ENCODE peak calls at places on chromosomes 3 and 15, in four cellular contexts. J is AG04450; K is CD4-positive, alpha-beta T cell; Q is fibroblast of pulmonary artery. I is an unnamed sample.

GRCh38 chr3:23992051-23992628 is 47.1 kb downstream of the NR1D2 start:
- DNase-seq in J (no peak), K (no peak), Q (peak; percentile 25), I (no peak)

GRCh38 chr3:119349353-119349752 is 55.2 kb downstream of the ARHGAP31 start:
- DNase-seq in J (no peak), K (no peak), Q (peak; percentile 13), I (no peak)

GRCh38 chr15:66220587-66220986 is 33.0 kb downstream of the MEGF11 start:
- DNase-seq in J (no peak), K (no peak), Q (no peak), I (no peak)

GRCh38 chr3:150278843-150279341 is 129.2 kb upstream of the TSC22D2 start:
- DNase-seq in J (no peak), K (no peak), Q (no peak), I (no peak)

GRCh38 chr3:134911611-134912604 is 116.8 kb downstream of the EPHB1 start:
- DNase-seq in J (no peak), K (no peak), Q (no peak), I (no peak)

GRCh38 chr3:100103558-100104441 is 10.5 kb downstream of the FILIP1L start:
- DNase-seq in J (peak; percentile 72), K (no peak), Q (peak; percentile 26), I (no peak)

GRCh38 chr15:60745469-60745971 is 266.6 kb upstream of the ICE2 start:
- DNase-seq in J (no peak), K (no peak), Q (peak; percentile 62), I (no peak)

GRCh38 chr15:82805994-82806406 is at the start of gene FSD2:
- DNase-seq in J (no peak), K (no peak), Q (no peak), I (peak; percentile 32)

GRCh38 chr15:92878593-92879053 is 21.5 kb upstream of the CHD2 start:
- DNase-seq in J (no peak), K (no peak), Q (no peak), I (no peak)

GRCh38 chr3:56855856-56856538 is 54.2 kb upstream of the ARHGEF3 start:
- DNase-seq in J (no peak), K (no peak), Q (peak; percentile 42), I (peak; percentile 17)

GRCh38 chr3:13785853-13786455 is 93.9 kb downstream of the WNT7A start:
- DNase-seq in J (no peak), K (no peak), Q (no peak), I (no peak)

GRCh38 chr3:43423142-43423541 is 136.8 kb downstream of the SNRK start:
- DNase-seq in J (no peak), K (no peak), Q (peak; percentile 26), I (no peak)

GRCh38 chr3:176431073-176431472 is 766.2 kb downstream of the TBL1XR1 start:
- DNase-seq in J (no peak), K (no peak), Q (no peak), I (no peak)

GRCh38 chr15:52790166-52790708 is at the start of gene ONECUT1:
- DNase-seq in J (no peak), K (no peak), Q (peak; percentile 29), I (peak; percentile 74)

GRCh38 chr3:49119036-49119435 is 1.6 kb downstream of the USP19 start:
- DNase-seq in J (no peak), K (no peak), Q (peak; percentile 23), I (no peak)

GRCh38 chr15:97995192-97995591 is 34.7 kb downstream of the ARRDC4 start:
- DNase-seq in J (no peak), K (no peak), Q (no peak), I (no peak)

GRCh38 chr15:40796041-40796440 is 10.8 kb upstream of the ZFYVE19 start:
- DNase-seq in J (no peak), K (no peak), Q (no peak), I (no peak)

GRCh38 chr3:179450901-179451334 is 352 bp downstream of the GNB4 start:
- DNase-seq in J (no peak), K (no peak), Q (peak; percentile 32), I (no peak)

GRCh38 chr3:139120336-139120971 is 75.8 kb upstream of the PRR23C start:
- DNase-seq in J (peak; percentile 7), K (no peak), Q (peak; percentile 66), I (no peak)

GRCh38 chr3:81270603-81271371 is 490.7 kb downstream of the GBE1 start:
- DNase-seq in J (no peak), K (no peak), Q (no peak), I (no peak)

GRCh38 chr15:94584833-94585244 is 353.5 kb downstream of the MCTP2 start:
- DNase-seq in J (no peak), K (no peak), Q (peak; percentile 18), I (no peak)

GRCh38 chr15:43511012-43511885 is 6.2 kb upstream of the MAP1A start:
- DNase-seq in J (no peak), K (no peak), Q (peak; percentile 22), I (no peak)
- TF ChIP-seq CTCF in J (peak; percentile 31), K (no peak), Q (peak; percentile 35), I (no peak)

GRCh38 chr3:168894204-168894603 is 769.3 kb downstream of the MECOM start:
- DNase-seq in J (no peak), K (no peak), Q (no peak), I (no peak)

GRCh38 chr3:168888781-168889180 is 774.7 kb downstream of the MECOM start:
- DNase-seq in J (no peak), K (no peak), Q (no peak), I (no peak)

GRCh38 chr3:168884353-168884903 is 779.1 kb downstream of the MECOM start:
- DNase-seq in J (peak; percentile 48), K (no peak), Q (peak; percentile 93), I (no peak)

GRCh38 chr3:168885028-168885427 is 778.5 kb downstream of the MECOM start:
- DNase-seq in J (peak; percentile 6), K (no peak), Q (peak; percentile 65), I (no peak)

DNA sequence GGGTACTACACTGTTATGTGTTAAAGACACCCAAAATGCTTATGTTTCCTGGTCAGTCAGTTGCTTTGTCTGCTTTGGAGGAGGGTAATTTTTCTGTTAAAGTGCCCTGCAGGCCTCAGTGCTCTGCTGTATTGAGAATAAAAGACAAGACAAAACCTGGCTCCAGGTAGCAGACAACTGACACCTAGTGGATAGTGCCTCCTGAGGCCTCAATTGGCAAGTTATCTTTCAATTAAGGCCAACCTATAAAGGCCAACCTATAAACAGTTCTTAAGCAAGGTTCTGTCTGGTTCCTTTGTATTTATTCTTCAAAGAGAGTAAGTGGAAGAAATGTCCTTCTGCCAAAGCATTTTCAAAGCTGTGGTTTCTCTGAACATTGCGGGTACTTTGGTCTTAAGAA is 773.8 kb downstream of the MECOM start:
- DNase-seq in J (no peak), K (no peak), Q (no peak), I (no peak)
- TF ChIP-seq CTCF in J (no peak), K (no peak), Q (no peak), I (no peak)

DNA sequence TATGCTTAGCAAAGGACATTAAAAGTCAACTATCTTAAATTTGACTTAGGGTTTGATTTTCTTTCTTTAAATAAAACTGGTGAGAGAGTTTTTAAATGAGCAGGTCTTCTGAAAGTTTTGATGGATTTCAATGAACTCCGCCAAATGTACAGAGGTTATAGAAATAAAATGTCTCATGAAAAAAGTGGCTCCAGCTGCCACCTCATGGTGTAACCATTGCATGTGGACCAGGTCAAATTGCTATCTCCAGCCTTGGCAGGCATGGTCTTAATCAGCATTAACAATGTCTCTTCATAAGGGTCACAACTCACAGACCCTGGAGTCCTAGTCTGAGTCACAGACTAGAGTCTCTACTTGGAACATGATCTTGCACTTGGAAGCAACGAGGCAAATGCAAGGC is 182.3 kb downstream of the ADAMTS17 start:
- DNase-seq in J (no peak), K (no peak), Q (no peak), I (no peak)
- TF ChIP-seq CTCF in J (no peak), K (no peak), Q (no peak), I (no peak)

DNA sequence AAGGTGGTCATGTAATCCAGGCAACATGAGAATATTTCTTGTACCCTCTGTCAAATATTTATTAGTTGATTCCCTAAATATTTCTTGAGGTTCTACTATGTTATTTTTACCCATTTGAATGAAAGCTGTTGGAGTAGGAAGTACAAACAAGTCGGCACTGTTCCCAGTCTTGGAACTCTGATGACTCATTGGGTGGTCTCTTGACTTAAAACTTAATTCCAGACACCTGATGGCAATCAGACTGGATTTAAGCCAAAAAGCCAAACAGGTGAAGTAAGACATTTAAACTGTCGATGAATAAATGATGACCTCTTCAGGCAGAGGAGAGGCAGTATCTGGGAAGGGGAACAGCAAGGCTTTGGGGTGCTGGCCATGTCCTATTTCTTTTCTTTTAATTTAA is 22.8 kb downstream of the C2CD4A start:
- DNase-seq in J (no peak), K (no peak), Q (no peak), I (no peak)
- TF ChIP-seq CTCF in J (no peak), K (no peak), Q (no peak), I (no peak)

DNA sequence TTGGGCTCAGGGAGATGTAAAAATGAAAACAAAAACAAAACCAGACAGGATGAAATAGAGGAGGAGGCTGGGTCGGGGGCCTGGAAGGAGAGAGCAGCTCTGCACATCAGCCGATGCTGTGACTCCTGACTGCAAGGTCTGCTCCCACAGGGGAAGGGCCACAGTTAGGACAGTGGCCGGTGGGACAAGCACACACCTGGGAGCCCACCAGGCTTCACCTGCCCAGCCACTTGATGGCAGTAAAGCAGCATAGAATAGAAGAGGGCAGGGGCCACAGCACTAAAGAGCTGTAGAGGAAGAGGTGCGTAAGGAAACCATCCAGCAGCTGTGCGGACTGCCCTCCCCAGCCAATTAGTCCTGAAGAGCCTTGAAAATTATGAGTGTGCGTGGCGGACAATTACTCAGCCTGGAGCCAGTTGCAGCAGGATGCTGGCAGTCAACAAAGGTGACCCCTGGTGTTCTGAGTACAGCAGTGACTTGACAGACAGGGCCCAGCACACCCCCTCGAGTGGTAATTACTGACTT is 29.8 kb downstream of the ALS2CL start:
- DNase-seq in J (no peak), K (peak; percentile 29), Q (peak; percentile 5), I (no peak)
- TF ChIP-seq CTCF in J (no peak), K (no peak), Q (peak; percentile 8), I (no peak)

GRCh38 chr3:147395975-147396708 is 10.2 kb downstream of the ZIC4 start:
- DNase-seq in J (no peak), K (no peak), Q (no peak), I (no peak)
- TF ChIP-seq CTCF in J (no peak), K (no peak), Q (no peak), I (no peak)

I was measured in activated B cell treated with CpG ODN at 0.5 μM for 24 hours.